ENCODE peak calls at places on chromosomes 5 and 9, in eight cellular contexts. D, B, S, V, F, K, Z and C are unnamed samples.

GRCh38 chr9:132644251-132644650 is 25.5 kb downstream of the DDX31 start:
- DNase-seq in V (no peak), K (peak), F (no peak), B (no peak), S (no peak), D (no peak), Z (no peak), C (peak)

GRCh38 chr5:113574417-113574816 is 60.9 kb downstream of the YTHDC2 start:
- DNase-seq in K (no peak), S (no peak), D (no peak), Z (peak), V (peak), F (peak), B (no peak), C (peak)

GRCh38 chr5:82023530-82024095 is 51.8 kb downstream of the ATG10 start:
- DNase-seq in B (no peak), S (no peak), D (no peak), K (no peak), F (no peak), V (no peak), Z (no peak), C (no peak)

GRCh38 chr9:4548796-4549725 is 58.8 kb downstream of the SLC1A1 start:
- DNase-seq in V (peak), D (no peak), K (peak), B (peak), S (no peak), Z (peak), F (no peak), C (peak)

GRCh38 chr9:18994263-18994916 is 38.6 kb downstream of the SAXO1 start:
- DNase-seq in F (no peak), K (peak), S (no peak), D (no peak), Z (no peak), V (no peak), B (no peak), C (no peak)

GRCh38 chr9:37650873-37651768 is at the start of gene FRMPD1:
- DNase-seq in B (no peak), D (peak), Z (peak), F (peak), K (peak), V (peak), S (peak), C (peak)

GRCh38 chr5:114360816-114361723 is 800 bp upstream of the KCNN2 start:
- DNase-seq in Z (no peak), B (no peak), K (peak), F (peak), S (peak), D (no peak), V (peak), C (peak)

GRCh38 chr5:180806351-180807011 is 3.9 kb upstream of the MGAT1 start:
- DNase-seq in D (peak), Z (no peak), K (no peak), B (peak), S (peak), V (no peak), F (no peak), C (no peak)

GRCh38 chr9:127451681-127452480 is 571 bp downstream of the LRSAM1 start:
- DNase-seq in B (peak), K (peak), Z (peak), D (peak), S (peak), F (peak), V (peak), C (peak)

GRCh38 chr5:168047043-168047668 is 244.3 kb upstream of the WWC1 start:
- DNase-seq in K (peak), B (no peak), V (peak), F (peak), Z (peak), D (peak), S (peak), C (peak)

GRCh38 chr9:72315510-72316287 is 49.3 kb downstream of the ZFAND5 start:
- DNase-seq in F (peak), Z (peak), V (peak), D (peak), B (peak), S (no peak), K (peak), C (peak)

GRCh38 chr5:175104682-175105081 is 339.3 kb downstream of the DRD1 start:
- DNase-seq in Z (no peak), F (no peak), K (no peak), D (no peak), V (no peak), S (no peak), B (no peak), C (no peak)

GRCh38 chr9:86513429-86513828 is 159.2 kb upstream of the TUT7 start:
- DNase-seq in B (no peak), Z (no peak), F (no peak), S (no peak), D (no peak), K (no peak), V (no peak), C (no peak)

GRCh38 chr9:129278391-129279237 is 100.6 kb upstream of the IER5L start:
- DNase-seq in B (peak), K (peak), D (peak), Z (peak), F (no peak), S (peak), V (no peak), C (no peak)

GRCh38 chr9:109143881-109144562 is 23.0 kb downstream of the FRRS1L start:
- DNase-seq in S (peak), K (peak), V (no peak), B (no peak), Z (peak), F (peak), D (no peak), C (peak)

GRCh38 chr9:135591491-135592330 is 30.2 kb downstream of the PAEP start:
- DNase-seq in V (peak), F (no peak), Z (no peak), K (no peak), D (peak), B (peak), S (no peak), C (no peak)

GRCh38 chr5:55308254-55308836 is 556 bp downstream of the MTREX start:
- DNase-seq in K (no peak), B (no peak), Z (peak), F (peak), S (peak), D (no peak), V (no peak), C (peak)

GRCh38 chr9:103661663-103662062 is 432.4 kb upstream of the SMC2 start:
- DNase-seq in B (no peak), F (no peak), D (no peak), V (no peak), K (no peak), S (no peak), Z (peak), C (no peak)

GRCh38 chr5:125424851-125425250 is 678.4 kb upstream of the ZNF608 start:
- DNase-seq in S (no peak), Z (no peak), F (no peak), K (no peak), B (no peak), D (no peak), V (no peak), C (no peak)

GRCh38 chr5:101590384-101590783 is 687.3 kb upstream of the ST8SIA4 start:
- DNase-seq in B (no peak), Z (no peak), V (no peak), K (peak), D (no peak), S (peak), F (no peak), C (no peak)

GRCh38 chr9:128162215-128163026 is 2.4 kb downstream of the BBLN start:
- DNase-seq in Z (peak), S (no peak), D (no peak), F (peak), B (peak), V (peak), K (no peak), C (peak)

GRCh38 chr5:95777441-95777840 is 45.1 kb downstream of the GLRX start:
- DNase-seq in K (no peak), B (no peak), D (no peak), S (no peak), V (no peak), F (no peak), Z (no peak), C (no peak)

GRCh38 chr5:106523842-106524241 is 1146.9 kb downstream of the EFNA5 start:
- DNase-seq in F (no peak), S (no peak), Z (no peak), V (no peak), B (no peak), K (no peak), D (no peak), C (no peak)

GRCh38 chr9:119959846-119960545 is 590.8 kb upstream of the BRINP1 start:
- DNase-seq in F (no peak), S (no peak), Z (peak), D (no peak), V (no peak), K (no peak), B (no peak), C (no peak)

GRCh38 chr9:18542837-18543405 is 69.0 kb downstream of the ADAMTSL1 start:
- DNase-seq in D (no peak), S (no peak), F (no peak), V (no peak), Z (peak), B (no peak), K (no peak), C (peak)

GRCh38 chr5:172757394-172758010 is 13.5 kb downstream of the DUSP1 start:
- DNase-seq in S (no peak), Z (peak), D (peak), V (no peak), F (no peak), B (no peak), K (no peak), C (peak)

GRCh38 chr5:110536120-110537115 is 190.1 kb downstream of the TMEM232 start:
- DNase-seq in D (no peak), B (no peak), Z (no peak), F (no peak), K (peak), S (no peak), V (peak), C (no peak)

GRCh38 chr9:22067196-22067595 is 58.1 kb upstream of the CDKN2B start:
- DNase-seq in S (no peak), D (no peak), V (no peak), Z (no peak), K (no peak), F (no peak), B (no peak), C (no peak)

GRCh38 chr5:65907138-65907537 is 19.2 kb upstream of the ERBIN start:
- DNase-seq in S (no peak), V (no peak), F (no peak), B (no peak), Z (peak), D (no peak), K (no peak), C (peak)

GRCh38 chr5:17413691-17414090 is 84.3 kb upstream of the TAF11L2 start:
- DNase-seq in F (no peak), V (no peak), B (no peak), K (no peak), D (no peak), Z (no peak), S (no peak), C (no peak)

GRCh38 chr5:178196413-178196812 is 7.9 kb upstream of the HNRNPAB start:
- DNase-seq in D (no peak), K (peak), F (no peak), Z (no peak), V (no peak), B (peak), S (no peak), C (no peak)

GRCh38 chr9:38024036-38024681 is 44.9 kb downstream of the SHB start:
- DNase-seq in V (no peak), F (peak), Z (peak), D (peak), K (peak), S (no peak), B (peak), C (peak)

GRCh38 chr9:98795970-98796363 is 388 bp downstream of the ANKS6 start:
- DNase-seq in K (peak), S (peak), F (peak), V (peak), Z (no peak), B (no peak), D (no peak), C (peak)

GRCh38 chr9:27468450-27469110 is 55.5 kb upstream of the IFNK start:
- DNase-seq in B (no peak), F (no peak), S (no peak), K (no peak), Z (peak), V (no peak), D (no peak), C (no peak)

GRCh38 chr9:971901-972511 is 4.4 kb upstream of the DMRT3 start:
- DNase-seq in V (no peak), F (no peak), Z (no peak), B (no peak), D (no peak), K (peak), S (no peak), C (no peak)

GRCh38 chr9:93181672-93182435 is 2.1 kb upstream of the WNK2 start:
- DNase-seq in S (no peak), F (no peak), Z (no peak), B (no peak), K (no peak), D (no peak), V (no peak), C (no peak)

GRCh38 chr5:132635873-132636272 is 22.1 kb upstream of the IL13 start:
- DNase-seq in F (no peak), Z (no peak), K (no peak), B (no peak), V (no peak), D (no peak), S (no peak), C (no peak)